ENCODE peak calls at places on chromosomes 5 and 9, in six cellular contexts. Z, L, J, F, S and T are unnamed samples. For H3K4me1, the result is how much of the 10 kb centered on the place peaks cover.

GRCh38 chr5:137733011-137733410 is 2.9 kb downstream of the KLHL3 start:
- DNase-seq in S (no peak), L (no peak), Z (peak), F (no peak), J (no peak), T (no peak)

GRCh38 chr9:122252796-122253195 is 11.8 kb downstream of the RBM18 start:
- DNase-seq in Z (no peak), L (no peak), S (no peak), J (no peak), F (no peak), T (no peak)

GRCh38 chr5:78837836-78838235 is 147.3 kb downstream of the ARSB start:
- DNase-seq in S (no peak), J (no peak), F (no peak), L (no peak), Z (peak), T (no peak)

GRCh38 chr5:86631165-86631564 is 13.4 kb downstream of the COX7C start:
- DNase-seq in J (no peak), F (no peak), L (no peak), S (no peak), Z (no peak), T (no peak)

GRCh38 chr9:83154821-83155220 is 91.9 kb upstream of the RASEF start:
- DNase-seq in S (peak), Z (no peak), L (no peak), J (no peak), F (no peak), T (no peak)

GRCh38 chr5:56357426-56357825 is 124.3 kb upstream of the ANKRD55 start:
- DNase-seq in L (no peak), Z (no peak), S (no peak), J (no peak), F (no peak), T (peak)

GRCh38 chr5:8650197-8650596 is 781.2 kb downstream of the MTRR start:
- DNase-seq in L (no peak), S (peak), F (no peak), Z (peak), J (no peak), T (no peak)

GRCh38 chr9:113620377-113621161 is 157.0 kb downstream of the RGS3 start:
- DNase-seq in J (no peak), Z (peak), S (peak), L (peak), F (peak), T (peak)

GRCh38 chr5:128491291-128491690 is 46.8 kb downstream of the FBN2 start:
- DNase-seq in L (no peak), F (no peak), J (no peak), Z (peak), S (no peak), T (peak)

GRCh38 chr9:99626424-99626823 is 195.3 kb upstream of the NR4A3 start:
- DNase-seq in L (no peak), S (no peak), F (no peak), Z (no peak), J (no peak), T (no peak)

GRCh38 chr5:56279291-56279690 is 46.2 kb upstream of the ANKRD55 start:
- DNase-seq in F (no peak), J (no peak), L (no peak), Z (no peak), S (no peak), T (no peak)

GRCh38 chr9:33161011-33161588 is 6.0 kb downstream of the B4GALT1 start:
- DNase-seq in L (peak), F (peak), Z (peak), J (peak), S (peak), T (peak)

GRCh38 chr5:72237415-72237814 is 82.6 kb downstream of the MRPS27 start:
- DNase-seq in S (no peak), Z (no peak), L (no peak), F (no peak), J (no peak), T (no peak)

GRCh38 chr5:9726931-9727330 is 96.8 kb upstream of the TAS2R1 start:
- DNase-seq in S (no peak), F (no peak), J (no peak), L (no peak), Z (no peak), T (no peak)

GRCh38 chr5:141843156-141843927 is 34.9 kb downstream of the PCDH1 start:
- DNase-seq in L (no peak), F (peak), S (peak), J (no peak), Z (peak), T (no peak)

GRCh38 chr9:105257767-105258166 is 13.3 kb downstream of the SLC44A1 start:
- DNase-seq in S (no peak), F (no peak), L (no peak), Z (no peak), J (no peak), T (no peak)

GRCh38 chr9:114176601-114177295 is 21.4 kb downstream of the COL27A1 start:
- DNase-seq in S (no peak), F (no peak), Z (no peak), L (no peak), J (no peak), T (no peak)

GRCh38 chr5:30765227-30765626 is 428.3 kb upstream of the CDH6 start:
- DNase-seq in Z (peak), J (no peak), F (no peak), S (no peak), L (no peak), T (no peak)

GRCh38 chr5:33738967-33739366 is 152.8 kb downstream of the ADAMTS12 start:
- DNase-seq in J (no peak), L (no peak), F (no peak), S (no peak), Z (no peak), T (no peak)
- H3K4me1 ChIP-seq in J (under half), L (under half), F (under half), S (under half), Z (under half), T (under half)

GRCh38 chr5:149628221-149628620 is 46.9 kb downstream of the ARHGEF37 start:
- DNase-seq in S (no peak), L (peak), F (peak), J (no peak), Z (no peak), T (no peak)
- H3K4me1 ChIP-seq in S (under half), L (under half), F (under half), J (under half), Z (under half), T (under half)

GRCh38 chr9:133582501-133583045 is 26.6 kb downstream of the FAM163B start:
- DNase-seq in S (no peak), F (no peak), L (no peak), Z (no peak), J (no peak), T (no peak)
- H3K4me1 ChIP-seq in S (under half), F (half or more), L (under half), Z (under half), J (under half), T (under half)

GRCh38 chr5:139276426-139276825 is 17.1 kb upstream of the MATR3 start:
- DNase-seq in L (no peak), S (peak), F (no peak), Z (no peak), J (no peak), T (no peak)
- H3K4me1 ChIP-seq in L (under half), S (half or more), F (under half), Z (under half), J (half or more), T (under half)

DNA sequence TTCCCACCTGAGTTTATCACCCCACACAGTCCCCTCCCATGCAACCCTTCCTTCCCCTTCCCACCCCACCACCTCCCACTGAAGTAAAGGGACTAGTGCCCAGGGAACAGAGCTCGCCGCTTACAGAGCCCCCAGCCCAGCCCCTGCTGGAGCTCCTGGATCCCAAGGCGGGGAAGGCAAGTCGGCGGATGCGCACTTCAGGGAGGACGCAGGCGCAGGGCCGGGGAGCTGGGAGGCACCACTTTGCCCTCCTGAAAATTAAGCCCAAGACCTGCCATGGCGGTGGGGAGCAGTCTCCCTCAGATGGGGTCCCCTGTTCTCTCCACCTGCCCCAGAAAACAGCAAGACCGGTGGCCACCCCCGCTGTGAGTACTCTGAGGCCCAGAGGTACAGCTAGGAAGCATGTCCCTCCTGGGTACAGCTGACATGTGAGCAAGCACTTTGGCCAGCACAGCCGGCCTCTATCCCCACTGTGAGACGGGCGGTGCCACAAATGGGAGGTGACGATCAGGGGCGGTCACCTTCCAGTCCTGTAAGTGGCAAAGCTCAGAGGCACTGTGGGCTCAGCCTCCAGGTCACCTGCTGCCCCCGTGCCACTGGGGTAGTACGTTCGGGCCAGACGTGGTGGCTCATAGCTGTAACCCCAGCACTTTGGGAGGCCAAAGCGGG is 45.9 kb downstream of the COL23A1 start:
- DNase-seq in L (no peak), S (no peak), J (no peak), F (no peak), Z (no peak), T (no peak)
- H3K4me1 ChIP-seq in L (under half), S (under half), J (under half), F (under half), Z (under half), T (under half)

DNA sequence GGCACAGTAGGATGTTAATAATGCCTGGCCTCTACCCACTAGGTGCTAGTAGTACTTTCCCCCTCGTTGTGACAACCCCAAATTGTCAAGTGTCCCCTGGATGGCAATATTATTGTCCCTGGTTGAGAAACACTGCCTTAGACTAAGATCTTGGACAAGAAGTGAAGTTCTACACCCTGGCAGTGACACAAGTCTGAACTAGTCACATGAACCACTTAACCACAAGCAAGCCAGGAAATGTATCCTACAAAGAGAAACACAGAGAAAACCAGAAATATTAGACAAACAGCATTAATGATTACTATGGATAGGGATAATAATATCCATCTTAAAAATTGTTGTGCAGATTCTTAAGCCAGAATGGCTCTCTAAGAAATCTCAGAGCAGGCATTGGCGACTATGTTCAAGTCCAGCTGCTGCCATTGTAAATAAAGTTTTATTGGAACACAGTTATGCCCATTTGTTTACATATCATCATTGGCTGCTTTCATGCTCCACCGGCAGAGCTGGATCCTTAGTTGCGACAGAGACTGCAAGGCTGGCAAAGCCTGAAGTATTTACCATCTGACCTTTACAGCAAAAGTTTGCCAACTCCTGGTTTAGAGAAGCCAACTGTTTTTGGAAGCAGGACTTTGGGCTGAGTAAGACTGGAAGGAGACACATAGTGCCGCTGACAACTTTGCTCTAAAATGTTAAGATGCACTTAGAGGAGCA is 80.8 kb downstream of the NTRK2 start:
- DNase-seq in S (peak), Z (no peak), L (no peak), F (no peak), J (no peak), T (no peak)
- H3K4me1 ChIP-seq in S (under half), Z (under half), L (under half), F (under half), J (under half), T (under half)